ENCODE peak calls at places on chromosomes 2 and 18, in six cellular contexts. One of them, this sample, is unnamed.

GRCh38 chr2:194765723-194766122 is 891.3 kb upstream of the SLC39A10 start:
- DNase-seq in EL: no peak
- DNase-seq in ELF-1: no peak
- DNase-seq in activated naive CD4-positive, alpha-beta T cell treated with Interleukin-2 at 50 U/mL for 16 hours: no peak
- DNase-seq in NCI-H510A: no peak
- DNase-seq in ACHN: no peak
- DNase-seq in this sample: no peak

GRCh38 chr2:115976916-115977315 is 1534.5 kb downstream of the DPP10 start:
- DNase-seq in EL: no peak
- DNase-seq in NCI-H510A: no peak
- DNase-seq in activated naive CD4-positive, alpha-beta T cell treated with Interleukin-2 at 50 U/mL for 16 hours: no peak
- DNase-seq in ACHN: no peak
- DNase-seq in ELF-1: peak
- DNase-seq in this sample: no peak

GRCh38 chr2:222813177-222813843 is 47.5 kb upstream of the ACSL3 start:
- DNase-seq in ELF-1: no peak
- DNase-seq in EL: no peak
- DNase-seq in activated naive CD4-positive, alpha-beta T cell treated with Interleukin-2 at 50 U/mL for 16 hours: no peak
- DNase-seq in ACHN: no peak
- DNase-seq in NCI-H510A: no peak
- DNase-seq in this sample: no peak

GRCh38 chr18:48806551-48807261 is 144.1 kb downstream of the SMAD7 start:
- DNase-seq in ACHN: no peak
- DNase-seq in activated naive CD4-positive, alpha-beta T cell treated with Interleukin-2 at 50 U/mL for 16 hours: no peak
- DNase-seq in NCI-H510A: no peak
- DNase-seq in ELF-1: no peak
- DNase-seq in EL: peak
- DNase-seq in this sample: no peak

GRCh38 chr2:85584354-85584856 is at the start of gene VAMP5:
- DNase-seq in activated naive CD4-positive, alpha-beta T cell treated with Interleukin-2 at 50 U/mL for 16 hours: peak
- DNase-seq in NCI-H510A: no peak
- DNase-seq in EL: peak
- DNase-seq in ACHN: peak
- DNase-seq in ELF-1: no peak
- DNase-seq in this sample: no peak

GRCh38 chr18:63505566-63506335 is 29.0 kb downstream of the SERPINB5 start:
- DNase-seq in EL: peak
- DNase-seq in activated naive CD4-positive, alpha-beta T cell treated with Interleukin-2 at 50 U/mL for 16 hours: peak
- DNase-seq in NCI-H510A: no peak
- DNase-seq in ACHN: peak
- DNase-seq in ELF-1: peak
- DNase-seq in this sample: no peak

GRCh38 chr2:124258481-124258880 is 233.4 kb downstream of the CNTNAP5 start:
- DNase-seq in ACHN: no peak
- DNase-seq in activated naive CD4-positive, alpha-beta T cell treated with Interleukin-2 at 50 U/mL for 16 hours: no peak
- DNase-seq in EL: peak
- DNase-seq in ELF-1: no peak
- DNase-seq in NCI-H510A: no peak
- DNase-seq in this sample: no peak

GRCh38 chr2:12733846-12734245 is 17.1 kb downstream of the TRIB2 start:
- DNase-seq in EL: no peak
- DNase-seq in activated naive CD4-positive, alpha-beta T cell treated with Interleukin-2 at 50 U/mL for 16 hours: no peak
- DNase-seq in NCI-H510A: no peak
- DNase-seq in ACHN: no peak
- DNase-seq in ELF-1: no peak
- DNase-seq in this sample: no peak

GRCh38 chr2:111702119-111702808 is 181.7 kb downstream of the ANAPC1 start:
- DNase-seq in NCI-H510A: no peak
- DNase-seq in EL: peak
- DNase-seq in activated naive CD4-positive, alpha-beta T cell treated with Interleukin-2 at 50 U/mL for 16 hours: peak
- DNase-seq in ELF-1: peak
- DNase-seq in ACHN: peak
- DNase-seq in this sample: no peak

GRCh38 chr2:230666446-230666845 is 46.2 kb upstream of the CAB39 start:
- DNase-seq in ACHN: no peak
- DNase-seq in EL: no peak
- DNase-seq in NCI-H510A: no peak
- DNase-seq in ELF-1: peak
- DNase-seq in activated naive CD4-positive, alpha-beta T cell treated with Interleukin-2 at 50 U/mL for 16 hours: no peak
- DNase-seq in this sample: no peak

This sample was measured in kidney epithelial cell.